ENCODE peak calls at places on chromosomes 7 and 10, in eight cellular contexts. J is H4; Q is A549; D is IMR-90; G is renal cortical epithelial cell; E is AG08396; F is CD4-positive, alpha-beta T cell; N is HT-29. L is an unnamed sample.

GRCh38 chr10:35768011-35768410 is 125.9 kb upstream of the FZD8 start:
- DNase-seq in J (no peak), Q (no peak), D (peak), G (peak), E (peak), F (no peak), N (no peak), L (peak)

GRCh38 chr10:121069061-121069850 is 218.1 kb downstream of the WDR11 start:
- DNase-seq in J (peak), Q (no peak), D (no peak), G (peak), E (no peak), F (no peak), N (no peak), L (no peak)

GRCh38 chr10:20993387-20994170 is 96.5 kb upstream of the NEBL start:
- DNase-seq in J (peak), Q (no peak), D (no peak), G (no peak), E (no peak), F (no peak), N (no peak), L (peak)

GRCh38 chr10:73946253-73947145 is 35.6 kb downstream of the PLAU start:
- DNase-seq in J (no peak), Q (no peak), D (no peak), G (no peak), E (no peak), F (no peak), N (no peak), L (no peak)

GRCh38 chr10:69087600-69088470 is at the start of gene SRGN:
- DNase-seq in J (no peak), Q (peak), D (peak), G (peak), E (peak), F (peak), N (no peak), L (peak)

GRCh38 chr10:70515035-70515702 is 36.6 kb downstream of the PALD1 start:
- DNase-seq in J (no peak), Q (no peak), D (no peak), G (no peak), E (no peak), F (no peak), N (peak), L (no peak)

GRCh38 chr10:93406367-93407145 is 75.6 kb downstream of the MYOF start:
- DNase-seq in J (no peak), Q (no peak), D (peak), G (no peak), E (peak), F (no peak), N (no peak), L (no peak)

GRCh38 chr10:117299435-117299834 is 58.5 kb downstream of the SLC18A2 start:
- DNase-seq in J (no peak), Q (no peak), D (no peak), G (no peak), E (no peak), F (no peak), N (no peak), L (no peak)

GRCh38 chr10:77176224-77176623 is 461.4 kb downstream of the KCNMA1 start:
- DNase-seq in J (no peak), Q (no peak), D (no peak), G (no peak), E (no peak), F (no peak), N (no peak), L (no peak)

GRCh38 chr7:55469271-55469681 is 103.0 kb downstream of the VOPP1 start:
- DNase-seq in J (no peak), Q (no peak), D (no peak), G (no peak), E (no peak), F (peak), N (no peak), L (no peak)

GRCh38 chr7:95598511-95598910 is 2.2 kb upstream of the PDK4 start:
- DNase-seq in J (no peak), Q (no peak), D (no peak), G (no peak), E (no peak), F (no peak), N (no peak), L (no peak)

GRCh38 chr10:48638739-48639527 is 34.1 kb upstream of the ARHGAP22 start:
- DNase-seq in J (no peak), Q (no peak), D (no peak), G (no peak), E (no peak), F (no peak), N (no peak), L (no peak)

GRCh38 chr10:24483701-24484100 is 240.0 kb downstream of the ARHGAP21 start:
- DNase-seq in J (peak), Q (peak), D (peak), G (peak), E (peak), F (no peak), N (peak), L (peak)

GRCh38 chr10:7475046-7475860 is 64.4 kb upstream of the SFMBT2 start:
- DNase-seq in J (no peak), Q (no peak), D (no peak), G (no peak), E (no peak), F (no peak), N (no peak), L (no peak)

GRCh38 chr7:36132025-36132424 is 21.0 kb upstream of the EEPD1 start:
- DNase-seq in J (no peak), Q (no peak), D (no peak), G (no peak), E (no peak), F (no peak), N (no peak), L (no peak)

GRCh38 chr10:30415613-30416012 is 18.4 kb upstream of the MAP3K8 start:
- DNase-seq in J (no peak), Q (no peak), D (no peak), G (no peak), E (no peak), F (no peak), N (no peak), L (no peak)

GRCh38 chr10:86215712-86216111 is 150.9 kb downstream of the GRID1 start:
- DNase-seq in J (no peak), Q (no peak), D (no peak), G (no peak), E (no peak), F (no peak), N (no peak), L (no peak)

GRCh38 chr10:73084209-73084608 is 12.5 kb downstream of the P4HA1 start:
- DNase-seq in J (no peak), Q (no peak), D (no peak), G (no peak), E (no peak), F (no peak), N (no peak), L (no peak)

GRCh38 chr10:12507165-12507870 is 158.0 kb downstream of the CAMK1D start:
- DNase-seq in J (no peak), Q (no peak), D (no peak), G (no peak), E (no peak), F (no peak), N (no peak), L (no peak)

GRCh38 chr7:127877951-127878350 is 153.3 kb downstream of the LRRC4 start:
- DNase-seq in J (no peak), Q (no peak), D (no peak), G (no peak), E (no peak), F (no peak), N (no peak), L (no peak)

GRCh38 chr7:47690902-47691558 is 109.1 kb upstream of the TNS3 start:
- DNase-seq in J (no peak), Q (no peak), D (peak), G (peak), E (peak), F (no peak), N (no peak), L (no peak)

GRCh38 chr10:126536148-126536547 is 134.3 kb downstream of the C10orf90 start:
- DNase-seq in J (no peak), Q (no peak), D (peak), G (peak), E (peak), F (no peak), N (no peak), L (no peak)

GRCh38 chr7:77454802-77455201 is 38.7 kb upstream of the GSAP start:
- DNase-seq in J (no peak), Q (no peak), D (no peak), G (peak), E (no peak), F (no peak), N (peak), L (no peak)

GRCh38 chr7:3393862-3394261 is 92.8 kb downstream of the SDK1 start:
- DNase-seq in J (no peak), Q (no peak), D (no peak), G (no peak), E (no peak), F (no peak), N (no peak), L (no peak)

GRCh38 chr10:63057509-63057908 is 75.6 kb upstream of the NRBF2 start:
- DNase-seq in J (no peak), Q (no peak), D (no peak), G (no peak), E (no peak), F (no peak), N (no peak), L (no peak)

GRCh38 chr7:157851501-157852067 is 514.8 kb downstream of the DNAJB6 start:
- DNase-seq in J (peak), Q (no peak), D (no peak), G (no peak), E (no peak), F (peak), N (no peak), L (no peak)

GRCh38 chr10:28946479-28946878 is 269.2 kb downstream of the BAMBI start:
- DNase-seq in J (no peak), Q (no peak), D (peak), G (no peak), E (peak), F (no peak), N (no peak), L (peak)

GRCh38 chr10:69439350-69439739 is 11.9 kb upstream of the TSPAN15 start:
- DNase-seq in J (peak), Q (no peak), D (no peak), G (peak), E (no peak), F (no peak), N (peak), L (no peak)

GRCh38 chr10:93065675-93066543 is 5.3 kb downstream of the CYP26C1 start:
- DNase-seq in J (no peak), Q (no peak), D (no peak), G (no peak), E (no peak), F (no peak), N (no peak), L (no peak)

GRCh38 chr10:114172241-114172640 is 1.8 kb downstream of the CCDC186 start:
- DNase-seq in J (no peak), Q (no peak), D (peak), G (peak), E (no peak), F (no peak), N (no peak), L (no peak)

GRCh38 chr7:50739744-50740455 is 42.8 kb downstream of the GRB10 start:
- DNase-seq in J (no peak), Q (no peak), D (no peak), G (peak), E (no peak), F (peak), N (no peak), L (no peak)

GRCh38 chr7:40232242-40232929 is 97.6 kb downstream of the SUGCT start:
- DNase-seq in J (peak), Q (peak), D (peak), G (peak), E (peak), F (no peak), N (peak), L (no peak)

GRCh38 chr7:151796091-151796870 is 80.6 kb downstream of the PRKAG2 start:
- DNase-seq in J (peak), Q (peak), D (peak), G (no peak), E (peak), F (no peak), N (peak), L (peak)

GRCh38 chr7:41809487-41810257 is 106.8 kb upstream of the INHBA start:
- DNase-seq in J (peak), Q (no peak), D (peak), G (peak), E (peak), F (no peak), N (no peak), L (no peak)

GRCh38 chr10:32077896-32078295 is 21.7 kb upstream of the KIF5B start:
- DNase-seq in J (peak), Q (no peak), D (peak), G (peak), E (peak), F (no peak), N (no peak), L (peak)

GRCh38 chr10:34696423-34696822 is 118.7 kb downstream of the PARD3 start:
- DNase-seq in J (no peak), Q (peak), D (peak), G (peak), E (peak), F (no peak), N (peak), L (no peak)

GRCh38 chr7:87003872-87004798 is 55.3 kb downstream of the ELAPOR2 start:
- DNase-seq in J (no peak), Q (no peak), D (no peak), G (no peak), E (no peak), F (no peak), N (no peak), L (no peak)

GRCh38 chr7:17623546-17624185 is 316.6 kb downstream of the SNX13 start:
- DNase-seq in J (peak), Q (no peak), D (peak), G (peak), E (no peak), F (no peak), N (peak), L (no peak)

GRCh38 chr7:157405914-157406810 is 69.4 kb downstream of the DNAJB6 start:
- DNase-seq in J (no peak), Q (no peak), D (no peak), G (no peak), E (no peak), F (no peak), N (no peak), L (no peak)

L was measured in SJSA1.